ENCODE peak calls at places on chromosomes 16 and 17, in six cellular contexts. C is H9, Z is fibroblast of lung, H is cardiac fibroblast, F is heart right ventricle, S is HFF-Myc. W is an unnamed sample.

GRCh38 chr16:58413359-58413758 is 21.1 kb downstream of the GINS3 start:
- DNase-seq in C (no peak), Z (no peak), H (no peak), F (no peak), S (no peak), W (no peak)

GRCh38 chr17:61410555-61411089 is 11.0 kb downstream of the TBX2 start:
- DNase-seq in C (peak; percentile 93), Z (peak; percentile 94), H (peak; percentile 65), F (peak; percentile 79), S (no peak), W (no peak)

GRCh38 chr16:57297856-57298255 is 13.4 kb upstream of the PLLP start:
- DNase-seq in C (peak; percentile 47), Z (no peak), H (no peak), F (no peak), S (no peak), W (no peak)

GRCh38 chr17:37147301-37147812 is 198.6 kb downstream of the AATF start:
- DNase-seq in C (no peak), Z (no peak), H (peak; percentile 6), F (no peak), S (no peak), W (peak; percentile 17)

GRCh38 chr17:61734012-61734411 is 129.3 kb downstream of the BRIP1 start:
- DNase-seq in C (no peak), Z (no peak), H (no peak), F (no peak), S (no peak), W (no peak)

GRCh38 chr17:61157246-61157887 is 242.3 kb upstream of the TBX2 start:
- DNase-seq in C (no peak), Z (peak; percentile 83), H (peak; percentile 48), F (no peak), S (no peak), W (no peak)

GRCh38 chr17:76000016-76000754 is 470 bp upstream of the CDK3 start:
- DNase-seq in C (peak; percentile 93), Z (peak; percentile 28), H (peak; percentile 40), F (no peak), S (no peak), W (peak; percentile 43)

GRCh38 chr17:17694229-17695081 is 13.2 kb downstream of the RAI1 start:
- DNase-seq in C (peak; percentile 78), Z (peak; percentile 60), H (peak; percentile 70), F (peak; percentile 71), S (no peak), W (peak; percentile 73)

GRCh38 chr17:8255499-8255898 is 6.4 kb downstream of the PFAS start:
- DNase-seq in C (no peak), Z (no peak), H (no peak), F (no peak), S (no peak), W (no peak)

GRCh38 chr16:21001262-21001661 is 100.7 kb downstream of the LYRM1 start:
- DNase-seq in C (peak; percentile 52), Z (peak; percentile 27), H (peak; percentile 30), F (no peak), S (peak; percentile 11), W (peak; percentile 27)

GRCh38 chr17:14019186-14019956 is 49.9 kb upstream of the COX10 start:
- DNase-seq in C (no peak), Z (peak; percentile 42), H (peak; percentile 57), F (no peak), S (no peak), W (peak; percentile 42)

GRCh38 chr17:82146663-82147654 is 48.9 kb upstream of the FASN start:
- DNase-seq in C (no peak), Z (no peak), H (no peak), F (no peak), S (no peak), W (no peak)

GRCh38 chr16:88369447-88370008 is 13.2 kb upstream of the ZNF469 start:
- DNase-seq in C (no peak), Z (no peak), H (no peak), F (no peak), S (no peak), W (no peak)

GRCh38 chr17:19645608-19646250 is 2.8 kb upstream of the ALDH3A2 start:
- DNase-seq in C (peak; percentile 87), Z (peak; percentile 19), H (no peak), F (peak; percentile 24), S (no peak), W (peak; percentile 55)

GRCh38 chr17:38465420-38466345 is 37.4 kb downstream of the ARHGAP23 start:
- DNase-seq in C (no peak), Z (no peak), H (no peak), F (peak; percentile 71), S (no peak), W (peak; percentile 58)

GRCh38 chr17:27543958-27544349 is 87.0 kb upstream of the LGALS9 start:
- DNase-seq in C (no peak), Z (no peak), H (no peak), F (no peak), S (no peak), W (no peak)

GRCh38 chr17:41049110-41049509 is 2.0 kb upstream of the KRTAP2-1 start:
- DNase-seq in C (no peak), Z (no peak), H (no peak), F (no peak), S (no peak), W (peak; percentile 8)

GRCh38 chr16:22659933-22660332 is 149.2 kb downstream of the NPIPB5 start:
- DNase-seq in C (peak; percentile 20), Z (no peak), H (no peak), F (no peak), S (peak; percentile 44), W (no peak)

GRCh38 chr16:13766334-13766733 is 153.6 kb upstream of the ERCC4 start:
- DNase-seq in C (no peak), Z (no peak), H (no peak), F (no peak), S (no peak), W (no peak)

GRCh38 chr17:35433075-35433894 is 985 bp upstream of the SLFN12 start:
- DNase-seq in C (peak; percentile 97), Z (peak; percentile 99), H (peak; percentile 99), F (peak; percentile 84), S (peak; percentile 99), W (peak; percentile 98)

GRCh38 chr17:145671-146541 is 8.5 kb downstream of the SCGB1C2 start:
- DNase-seq in C (no peak), Z (no peak), H (no peak), F (peak; percentile 3), S (no peak), W (no peak)
- TF ChIP-seq CTCF in C (no peak), Z (no peak), H (no peak), F (no peak), S (no peak), W (no peak)

GRCh38 chr17:358491-359133 is 6.0 kb upstream of the RPH3AL start:
- DNase-seq in C (peak; percentile 45), Z (no peak), H (no peak), F (no peak), S (no peak), W (no peak)

GRCh38 chr17:364766-365165 is 12.2 kb upstream of the RPH3AL start:
- DNase-seq in C (no peak), Z (no peak), H (no peak), F (no peak), S (no peak), W (no peak)

GRCh38 chr17:360141-360705 is 7.6 kb upstream of the RPH3AL start:
- DNase-seq in C (no peak), Z (no peak), H (no peak), F (no peak), S (no peak), W (no peak)

GRCh38 chr17:362721-363120 is 10.1 kb upstream of the RPH3AL start:
- DNase-seq in C (no peak), Z (no peak), H (no peak), F (no peak), S (no peak), W (no peak)

GRCh38 chr17:364308-364707 is 11.7 kb upstream of the RPH3AL start:
- DNase-seq in C (no peak), Z (no peak), H (no peak), F (no peak), S (no peak), W (no peak)
- TF ChIP-seq CTCF in C (no peak), Z (no peak), H (no peak), F (no peak), S (no peak), W (no peak)

GRCh38 chr17:80970044-80970761 is 21.4 kb upstream of the CHMP6 start:
- DNase-seq in C (peak; percentile 74), Z (peak; percentile 27), H (peak; percentile 40), F (peak; percentile 51), S (no peak), W (peak; percentile 36)
- TF ChIP-seq CTCF in C (peak; percentile 64), Z (peak; percentile 30), H (peak; percentile 58), F (peak; percentile 60), S (peak; percentile 51), W (peak; percentile 9)

GRCh38 chr17:39525801-39526506 is 64.7 kb downstream of the CDK12 start:
- DNase-seq in C (no peak), Z (no peak), H (no peak), F (no peak), S (no peak), W (no peak)

GRCh38 chr17:39529455-39529854 is 68.2 kb downstream of the CDK12 start:
- DNase-seq in C (no peak), Z (no peak), H (no peak), F (no peak), S (no peak), W (no peak)

GRCh38 chr17:39531252-39531651 is 70.0 kb downstream of the CDK12 start:
- DNase-seq in C (no peak), Z (peak; percentile 8), H (peak; percentile 34), F (no peak), S (no peak), W (no peak)

GRCh38 chr17:39530513-39530912 is 69.2 kb downstream of the CDK12 start:
- DNase-seq in C (no peak), Z (no peak), H (no peak), F (no peak), S (no peak), W (no peak)

DNA sequence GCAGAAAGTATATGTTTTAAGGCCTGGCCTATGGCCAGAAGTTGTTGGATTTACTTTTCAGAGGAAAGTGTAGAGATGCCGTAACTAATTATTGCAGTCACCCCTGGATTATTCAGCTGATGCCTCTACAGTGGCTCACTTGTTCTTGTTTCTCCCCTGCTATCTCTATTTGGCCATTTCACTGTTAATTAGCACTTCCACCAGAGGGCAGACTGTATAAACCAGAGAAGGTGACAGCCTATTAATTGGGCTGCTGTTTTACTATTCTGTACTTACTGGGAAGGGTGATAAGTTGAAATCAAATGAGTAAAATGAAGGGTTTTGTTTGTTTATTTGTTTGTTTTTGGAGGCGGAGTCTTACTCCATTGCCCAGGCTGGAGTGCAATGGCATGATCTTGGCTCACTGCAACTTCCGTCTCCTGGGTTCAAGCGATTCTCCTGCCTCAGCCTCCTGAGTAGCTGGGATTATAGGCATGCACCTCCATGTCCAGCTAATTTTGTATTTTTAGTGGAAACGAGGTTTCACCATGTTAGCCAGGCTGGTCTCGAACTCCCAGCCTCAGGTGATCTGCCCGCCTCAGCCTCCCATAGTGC is 66.0 kb downstream of the CDK12 start:
- DNase-seq in C (no peak), Z (peak; percentile 15), H (peak; percentile 41), F (no peak), S (no peak), W (peak; percentile 38)
- TF ChIP-seq CTCF in C (peak; percentile 72), Z (peak; percentile 24), H (peak; percentile 39), F (peak; percentile 46), S (peak; percentile 24), W (peak; percentile 50)

W was measured in MCF 10A.